ENCODE peak calls at places on chromosomes 2 and 18, in five cellular contexts. B is SK-N-SH, X is endothelial cell of umbilical vein, Q is spleen, J is HepG2. Z is an unnamed sample. For H3K4me1, the result is how much of the 10 kb centered on the place peaks cover.

GRCh38 chr2:235763816-235764215 is 270.0 kb downstream of the AGAP1 start:
- DNase-seq in Q (no peak), X (no peak), J (no peak), B (no peak), Z (peak)

GRCh38 chr18:741931-742512 is 29.6 kb upstream of the ENOSF1 start:
- DNase-seq in X (peak), B (peak), J (peak), Q (no peak), Z (no peak)

GRCh38 chr2:208036357-208036756 is 11.0 kb upstream of the PLEKHM3 start:
- DNase-seq in Q (no peak), X (no peak), B (no peak), J (no peak), Z (no peak)

GRCh38 chr2:5537180-5537579 is 155.0 kb upstream of the SOX11 start:
- DNase-seq in X (no peak), B (no peak), Q (no peak), J (no peak), Z (no peak)

GRCh38 chr2:121303531-121304263 is 18.7 kb upstream of the TFCP2L1 start:
- DNase-seq in X (no peak), J (peak), B (no peak), Q (no peak), Z (no peak)

GRCh38 chr2:56118474-56118873 is 65.3 kb upstream of the CCDC85A start:
- DNase-seq in B (no peak), X (no peak), Q (no peak), J (no peak), Z (no peak)

GRCh38 chr2:43032248-43032893 is 194.0 kb downstream of the ZFP36L2 start:
- DNase-seq in J (no peak), Q (peak), B (no peak), X (peak), Z (peak)

GRCh38 chr2:101710036-101710689 is 12.7 kb downstream of the MAP4K4 start:
- DNase-seq in Q (no peak), X (peak), J (no peak), B (no peak), Z (no peak)

GRCh38 chr18:48783616-48784520 is 166.9 kb downstream of the SMAD7 start:
- DNase-seq in B (no peak), X (no peak), Q (peak), J (no peak), Z (no peak)

GRCh38 chr18:77749189-77749588 is 499.5 kb downstream of the GALR1 start:
- DNase-seq in Q (no peak), X (no peak), J (no peak), B (peak), Z (no peak)

GRCh38 chr2:193517615-193518014 is 1322.9 kb upstream of the TMEFF2 start:
- DNase-seq in Q (no peak), J (no peak), B (no peak), X (no peak), Z (no peak)

GRCh38 chr2:217826505-217826904 is 176.3 kb downstream of the TNS1 start:
- DNase-seq in X (no peak), Q (no peak), J (no peak), B (no peak), Z (peak)

GRCh38 chr2:39107156-39107555 is 13.7 kb downstream of the SOS1 start:
- DNase-seq in Q (no peak), X (no peak), J (no peak), B (peak), Z (no peak)

GRCh38 chr2:160493227-160494028 is at the start of gene RBMS1:
- DNase-seq in J (peak), X (no peak), B (peak), Q (peak), Z (peak)

GRCh38 chr2:157304811-157305712 is 20.6 kb downstream of the ERMN start:
- DNase-seq in B (no peak), X (no peak), Q (no peak), J (no peak), Z (no peak)

GRCh38 chr18:45755936-45756335 is 32.0 kb downstream of the SLC14A1 start:
- DNase-seq in B (no peak), J (no peak), Q (no peak), X (peak), Z (no peak)

GRCh38 chr2:240898108-240898730 is 2.3 kb upstream of the MAB21L4 start:
- DNase-seq in J (no peak), X (peak), B (no peak), Q (no peak), Z (peak)

GRCh38 chr2:129004485-129004884 is 685.8 kb upstream of the HS6ST1 start:
- DNase-seq in J (no peak), B (no peak), Q (no peak), X (no peak), Z (no peak)

GRCh38 chr2:63007813-63008458 is 42.7 kb upstream of the OTX1 start:
- DNase-seq in Q (no peak), B (no peak), X (no peak), J (no peak), Z (no peak)

GRCh38 chr18:65750421-65751144 is at the start of gene CDH7:
- DNase-seq in J (no peak), X (no peak), Q (peak), B (peak), Z (no peak)

GRCh38 chr2:172093416-172094318 is 8.4 kb downstream of the DLX1 start:
- DNase-seq in J (no peak), B (peak), X (no peak), Q (no peak), Z (no peak)

GRCh38 chr2:121412349-121412748 is 118.3 kb upstream of the RNU4ATAC start:
- DNase-seq in X (no peak), Q (no peak), B (no peak), J (no peak), Z (no peak)

GRCh38 chr2:232568161-232568560 is 17.7 kb downstream of the EIF4E2 start:
- DNase-seq in Q (no peak), J (no peak), B (no peak), X (no peak), Z (no peak)

GRCh38 chr18:52288403-52289004 is 51.5 kb upstream of the DCC start:
- DNase-seq in Q (no peak), J (peak), B (peak), X (no peak), Z (no peak)

GRCh38 chr2:183244300-183244849 is 120.1 kb downstream of the NUP35 start:
- DNase-seq in J (no peak), B (no peak), X (no peak), Q (no peak), Z (no peak)

GRCh38 chr18:35267161-35267651 is 22.8 kb downstream of the ZSCAN30 start:
- DNase-seq in Q (peak), X (peak), B (peak), J (no peak), Z (peak)

GRCh38 chr2:120257522-120257921 is 4.9 kb downstream of the RALB start:
- DNase-seq in J (no peak), X (peak), Q (no peak), B (no peak), Z (peak)

GRCh38 chr2:6877402-6878305 is at the start of gene RSAD2:
- DNase-seq in X (peak), Q (peak), B (no peak), J (peak), Z (no peak)

GRCh38 chr2:9407363-9407811 is 15.9 kb downstream of the ITGB1BP1 start:
- DNase-seq in X (no peak), Q (no peak), J (no peak), B (no peak), Z (no peak)

GRCh38 chr2:230408244-230408842 is 7.7 kb upstream of the SP100 start:
- DNase-seq in J (no peak), X (peak), B (no peak), Q (no peak), Z (no peak)

GRCh38 chr2:146412625-146413024 is 1432.2 kb upstream of the ACVR2A start:
- DNase-seq in B (no peak), X (no peak), J (peak), Q (peak), Z (no peak)

GRCh38 chr2:65432227-65433190 is at the start of gene SPRED2:
- DNase-seq in X (peak), Q (peak), B (peak), J (peak), Z (peak)
- TF ChIP-seq POLR2AphosphoS5 in X (peak), Q (peak), B (peak), J (peak), Z (peak)

DNA sequence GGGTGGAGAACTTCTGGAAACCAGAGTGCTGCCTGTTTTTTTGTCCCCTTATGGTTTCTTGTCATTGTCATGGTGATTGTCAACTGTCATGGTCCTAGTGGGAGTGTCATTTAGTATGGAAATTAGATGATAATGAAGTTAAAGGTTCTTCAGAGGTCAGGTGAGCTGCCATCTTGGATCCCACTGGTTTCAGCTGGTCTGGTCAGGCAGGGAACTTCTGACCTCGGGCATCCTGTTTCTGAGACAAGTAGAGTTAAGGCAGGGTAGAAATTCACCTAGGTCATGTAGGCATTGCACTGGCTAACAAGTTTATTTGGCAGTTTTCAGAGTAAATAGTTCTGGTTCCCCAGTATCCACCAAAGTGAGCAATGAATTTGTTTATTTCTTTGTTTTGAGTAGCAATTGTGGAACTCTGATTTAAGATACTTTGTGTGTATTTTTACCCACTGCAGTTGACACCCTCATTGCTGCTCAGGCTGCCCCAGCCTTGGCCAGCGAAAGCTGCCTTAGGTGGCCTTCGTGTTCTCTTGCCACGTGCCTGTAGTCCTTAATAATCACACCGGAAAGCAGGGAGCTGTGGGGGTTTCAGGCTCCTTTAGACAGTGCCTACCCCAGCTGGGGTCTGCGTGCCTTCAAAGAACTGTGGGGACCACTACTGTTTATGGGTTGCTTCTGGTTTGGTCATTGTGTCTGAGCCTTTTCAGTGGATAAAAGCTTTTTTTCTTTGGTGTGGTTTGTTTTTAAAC is 48.7 kb downstream of the NCK2 start:
- DNase-seq in X (no peak), Q (no peak), J (no peak), B (no peak), Z (no peak)
- H3K4me1 ChIP-seq in X (under half), Q (half or more), J (under half), B (under half), Z (half or more)

GRCh38 chr2:18435425-18436037 is 124.9 kb downstream of the RDH14 start:
- DNase-seq in X (peak), J (peak), B (peak), Q (no peak), Z (no peak)
- TF ChIP-seq CTCF in X (peak), J (peak), B (peak), Q (no peak), Z (no peak)

GRCh38 chr2:216379955-216380354 is 7.7 kb upstream of the MARCHF4 start:
- DNase-seq in J (no peak), Q (no peak), X (no peak), B (peak), Z (no peak)
- TF ChIP-seq POLR2AphosphoS5 in J (no peak), Q (no peak), X (no peak), B (no peak), Z (no peak)

GRCh38 chr2:239211391-239212094 is 189.3 kb downstream of the HDAC4 start:
- DNase-seq in J (no peak), X (no peak), B (no peak), Q (no peak), Z (peak)

GRCh38 chr2:239214725-239215124 is 186.1 kb downstream of the HDAC4 start:
- DNase-seq in B (no peak), J (no peak), Q (no peak), X (no peak), Z (peak)

GRCh38 chr2:239212121-239212520 is 188.7 kb downstream of the HDAC4 start:
- DNase-seq in J (no peak), Q (no peak), B (no peak), X (no peak), Z (no peak)

GRCh38 chr2:239213420-239214101 is 187.3 kb downstream of the HDAC4 start:
- DNase-seq in B (no peak), J (no peak), Q (no peak), X (no peak), Z (peak)

GRCh38 chr2:239212553-239213419 is 188.0 kb downstream of the HDAC4 start:
- DNase-seq in B (no peak), X (no peak), Q (no peak), J (no peak), Z (peak)
- H3K4me1 ChIP-seq in B (under half), X (under half), Q (half or more), J (under half), Z (under half)

GRCh38 chr18:43587538-43588153 is 310.4 kb upstream of the SYT4 start:
- DNase-seq in Q (no peak), B (peak), X (peak), J (peak), Z (no peak)
- TF ChIP-seq CTCF in Q (no peak), B (peak), X (peak), J (peak), Z (peak)

DNA sequence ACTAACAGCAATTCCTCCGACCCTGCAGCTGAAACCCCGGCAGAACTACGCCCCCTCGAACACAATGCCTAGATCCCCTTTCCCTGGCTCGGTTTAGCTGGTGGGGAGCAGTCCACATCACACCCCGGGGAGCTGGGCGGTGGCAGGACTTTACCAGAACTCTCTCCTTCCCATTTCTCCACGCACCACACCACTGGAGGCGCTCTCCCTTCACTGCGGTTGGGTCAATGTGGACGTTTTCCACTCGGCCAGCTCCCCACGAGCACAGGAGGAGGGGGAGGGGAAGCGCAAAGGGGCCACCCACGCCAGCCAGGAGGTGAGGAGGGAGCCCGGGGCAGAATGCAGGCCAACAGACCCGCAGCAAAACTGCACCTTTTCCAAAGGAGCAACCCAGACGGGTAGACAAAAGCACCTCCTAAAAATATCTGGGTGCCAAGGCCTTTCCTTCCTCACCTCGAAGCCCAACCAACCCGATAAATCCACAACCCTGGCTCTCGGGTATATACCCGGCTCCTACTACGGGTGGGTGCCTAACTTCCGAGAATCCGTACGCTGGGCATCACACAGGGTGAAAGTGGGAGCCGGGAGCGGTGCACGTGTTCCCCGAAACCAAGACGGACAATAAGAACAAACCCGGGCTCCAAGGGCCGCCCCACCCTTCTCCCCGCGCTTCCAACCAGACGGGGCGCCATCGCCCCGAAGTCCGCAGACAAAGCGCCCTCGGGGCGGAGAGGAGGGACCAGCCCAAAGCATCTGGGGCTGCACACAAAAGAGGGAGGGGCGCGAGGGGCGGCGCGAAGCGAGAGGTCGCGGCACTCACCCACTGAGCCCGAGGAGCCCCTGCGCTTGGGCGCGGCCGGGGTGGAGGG is 1.1 kb downstream of the RTN4 start:
- DNase-seq in Q (peak), J (peak), B (peak), X (peak), Z (peak)
- TF ChIP-seq POLR2AphosphoS5 in Q (peak), J (no peak), B (no peak), X (peak), Z (peak)

DNA sequence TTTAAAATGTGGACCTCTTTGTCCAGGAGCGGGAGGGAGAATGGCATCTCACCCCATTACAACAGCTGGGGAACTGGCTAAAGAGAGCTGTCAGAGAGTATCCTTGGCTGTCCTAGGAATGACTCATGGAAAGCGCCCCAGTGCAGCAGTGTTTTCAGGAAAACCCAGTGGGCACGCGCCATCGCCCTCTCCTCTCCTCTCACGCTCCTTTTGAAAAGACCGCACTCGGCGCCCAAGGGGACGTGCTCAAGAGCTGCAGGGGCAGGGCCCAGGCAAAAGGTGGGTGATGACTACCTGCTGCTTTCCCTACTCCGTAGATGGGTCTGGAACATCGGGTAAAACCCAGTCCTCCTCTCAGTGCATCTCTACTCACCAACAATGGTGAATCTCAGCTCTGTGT is 68.0 kb downstream of the EMILIN2 start:
- DNase-seq in X (no peak), B (no peak), J (no peak), Q (no peak), Z (peak)
- H3K4me1 ChIP-seq in X (under half), B (under half), J (under half), Q (under half), Z (under half)

GRCh38 chr18:2948038-2948437 is 64.9 kb downstream of the LPIN2 start:
- DNase-seq in Q (no peak), X (peak), J (peak), B (peak), Z (no peak)
- TF ChIP-seq CTCF in Q (no peak), X (no peak), J (peak), B (peak), Z (peak)

GRCh38 chr2:187547353-187547979 is 6.8 kb downstream of the TFPI start:
- DNase-seq in J (no peak), X (peak), B (no peak), Q (no peak), Z (peak)
- TF ChIP-seq POLR2AphosphoS5 in J (no peak), X (peak), B (no peak), Q (no peak), Z (peak)

Z was measured in sigmoid colon.